ENCODE peak calls at places on chromosomes 3 and 15, in ten cellular contexts. U, A, T, O, G, X, V, J, Q and R are unnamed samples.

GRCh38 chr3:141147657-141148056 is 84.0 kb upstream of the PXYLP1 start:
- ATAC-seq in T (no peak), V (no peak), Q (no peak), G (no peak), U (no peak), X (no peak), O (no peak), A (no peak), J (no peak), R (no peak)

GRCh38 chr3:48819234-48820221 is 28.1 kb downstream of the PRKAR2A start:
- ATAC-seq in X (no peak), G (no peak), U (no peak), O (peak; percentile 74), A (no peak), T (no peak), Q (no peak), J (no peak), V (no peak), R (no peak)

GRCh38 chr3:149770246-149770645 is 18.0 kb upstream of the COMMD2 start:
- ATAC-seq in X (no peak), J (no peak), G (no peak), U (no peak), T (no peak), O (no peak), Q (no peak), A (no peak), V (no peak), R (no peak)

GRCh38 chr15:57333487-57333886 is 42.8 kb upstream of the CGNL1 start:
- ATAC-seq in J (no peak), T (no peak), O (no peak), V (no peak), G (peak; percentile 12), X (no peak), Q (no peak), U (no peak), A (no peak), R (no peak)

GRCh38 chr3:56421205-56421604 is 47.1 kb downstream of the ERC2 start:
- ATAC-seq in J (peak; percentile 24), T (no peak), A (no peak), G (no peak), Q (no peak), U (no peak), O (no peak), V (no peak), X (no peak), R (no peak)

GRCh38 chr3:154862265-154862664 is 217.9 kb upstream of the MME start:
- ATAC-seq in Q (no peak), G (no peak), A (no peak), T (no peak), O (peak; percentile 64), J (no peak), U (no peak), V (peak; percentile 24), X (no peak), R (no peak)

GRCh38 chr15:62291262-62291661 is 126.2 kb upstream of the C2CD4B start:
- ATAC-seq in O (no peak), V (no peak), T (no peak), U (no peak), G (no peak), A (no peak), X (no peak), J (no peak), Q (no peak), R (no peak)

GRCh38 chr3:98784042-98784441 is 20.9 kb downstream of the ST3GAL6 start:
- ATAC-seq in X (no peak), V (no peak), U (no peak), O (no peak), T (peak; percentile 67), A (no peak), G (no peak), J (no peak), Q (no peak), R (no peak)

GRCh38 chr3:128311441-128311844 is 155.2 kb downstream of the DNAJB8 start:
- ATAC-seq in Q (no peak), T (peak; percentile 83), G (no peak), V (peak; percentile 89), O (no peak), A (no peak), X (no peak), U (no peak), J (no peak), R (no peak)

GRCh38 chr3:161020264-161020663 is 84.9 kb downstream of the B3GALNT1 start:
- ATAC-seq in G (no peak), X (no peak), Q (no peak), V (no peak), U (no peak), A (no peak), O (no peak), T (no peak), J (no peak), R (no peak)

GRCh38 chr3:126256256-126256655 is 75.9 kb upstream of the ALDH1L1 start:
- ATAC-seq in Q (no peak), O (no peak), T (no peak), V (no peak), J (no peak), X (no peak), G (no peak), U (no peak), A (no peak), R (no peak)

GRCh38 chr3:3170998-3171397 is 8.5 kb downstream of the CRBN start:
- ATAC-seq in U (no peak), Q (no peak), T (no peak), V (no peak), X (peak; percentile 52), A (peak; percentile 73), O (no peak), J (no peak), G (no peak), R (no peak)

GRCh38 chr3:165462616-165463334 is 266.6 kb upstream of the SLITRK3 start:
- ATAC-seq in G (no peak), X (no peak), T (no peak), J (no peak), V (no peak), U (no peak), Q (no peak), O (no peak), A (no peak), R (peak; percentile 73)

GRCh38 chr3:138909904-138910303 is 37.0 kb downstream of the FOXL2 start:
- ATAC-seq in X (no peak), O (no peak), T (no peak), G (no peak), J (no peak), Q (no peak), V (no peak), A (no peak), U (no peak), R (no peak)

GRCh38 chr3:36876181-36876936 is 68.5 kb downstream of the TRANK1 start:
- ATAC-seq in G (no peak), V (peak; percentile 19), A (peak; percentile 93), O (no peak), T (peak; percentile 45), J (peak; percentile 94), X (peak; percentile 97), Q (peak; percentile 97), U (no peak), R (no peak)

GRCh38 chr3:50401973-50402372 is 42.7 kb upstream of the TMEM115 start:
- ATAC-seq in V (no peak), X (no peak), U (no peak), J (no peak), T (no peak), O (no peak), Q (no peak), G (no peak), A (no peak), R (no peak)

GRCh38 chr15:83656943-83657528 is 3.1 kb downstream of the ADAMTSL3 start:
- ATAC-seq in Q (no peak), O (no peak), A (no peak), J (no peak), V (no peak), X (no peak), G (no peak), T (no peak), U (no peak), R (no peak)

GRCh38 chr3:18556001-18556408 is 130.9 kb upstream of the SATB1 start:
- ATAC-seq in O (no peak), T (no peak), J (peak; percentile 70), U (no peak), G (no peak), Q (no peak), A (no peak), X (peak; percentile 77), V (no peak), R (no peak)

GRCh38 chr15:27808182-27808581 is 290.9 kb downstream of the OCA2 start:
- ATAC-seq in J (no peak), O (no peak), A (no peak), G (no peak), U (no peak), V (no peak), X (no peak), T (no peak), Q (no peak), R (no peak)

GRCh38 chr3:13013151-13013561 is 60.1 kb downstream of the IQSEC1 start:
- ATAC-seq in O (no peak), J (no peak), G (no peak), A (no peak), X (no peak), V (no peak), T (no peak), U (no peak), Q (no peak), R (no peak)

GRCh38 chr15:90954712-90955671 is at the start of gene RCCD1:
- ATAC-seq in O (peak; percentile 93), J (peak; percentile 94), A (peak; percentile 98), G (peak; percentile 94), Q (peak; percentile 94), X (peak; percentile 96), U (peak; percentile 95), V (peak; percentile 96), T (peak; percentile 93), R (peak; percentile 96)

GRCh38 chr15:77081971-77082370 is 11.1 kb upstream of the TSPAN3 start:
- ATAC-seq in O (no peak), A (no peak), V (no peak), G (no peak), T (no peak), U (no peak), J (no peak), Q (no peak), X (no peak), R (no peak)

GRCh38 chr15:36594556-36595090 is 15.2 kb downstream of the CDIN1 start:
- ATAC-seq in U (no peak), O (no peak), X (no peak), V (no peak), J (no peak), Q (no peak), G (no peak), A (no peak), T (peak; percentile 56), R (no peak)

GRCh38 chr3:63872135-63872924 is 8.7 kb downstream of the ATXN7 start:
- ATAC-seq in A (no peak), O (peak; percentile 63), J (no peak), T (peak; percentile 38), U (no peak), G (no peak), V (no peak), X (no peak), Q (no peak), R (no peak)

GRCh38 chr15:89096664-89097063 is 8.4 kb downstream of the ABHD2 start:
- ATAC-seq in X (no peak), A (no peak), V (peak; percentile 56), Q (no peak), O (peak; percentile 71), U (no peak), G (no peak), J (no peak), T (peak; percentile 46), R (no peak)

GRCh38 chr15:90101130-90101968 is 919 bp downstream of the IDH2 start:
- ATAC-seq in J (no peak), V (peak; percentile 45), A (no peak), Q (no peak), G (peak; percentile 12), X (no peak), T (peak; percentile 43), U (peak; percentile 5), O (peak; percentile 28), R (no peak)

GRCh38 chr15:65881766-65882434 is 12.6 kb downstream of the RAB11A start:
- ATAC-seq in O (no peak), G (no peak), A (peak; percentile 43), V (no peak), Q (peak; percentile 73), U (no peak), J (peak; percentile 42), X (no peak), T (no peak), R (no peak)

GRCh38 chr15:65110676-65111292 is 4.2 kb downstream of the UBAP1L start:
- ATAC-seq in V (peak; percentile 69), O (no peak), X (no peak), A (no peak), U (no peak), T (peak; percentile 77), J (no peak), G (no peak), Q (no peak), R (no peak)